ENCODE peak calls at places on chromosomes 12 and 14, in seven cellular contexts. S is fibroblast of pulmonary artery, P is AG10803, G is astrocyte of the spinal cord, A is foreskin fibroblast, J is SK-N-SH, V is left ventricle myocardium inferior. L is an unnamed sample.

GRCh38 chr12:1907652-1908611 is 10.5 kb downstream of the CACNA2D4 start:
- DNase-seq in S (no peak), P (no peak), G (no peak), A (peak; percentile 18), J (no peak), V (no peak), L (peak; percentile 32)

GRCh38 chr12:115064296-115064695 is 380.3 kb upstream of the TBX3 start:
- DNase-seq in S (no peak), P (no peak), G (no peak), A (no peak), J (no peak), V (no peak), L (no peak)

GRCh38 chr12:102569803-102570202 is 89.4 kb upstream of the IGF1 start:
- DNase-seq in S (no peak), P (no peak), G (no peak), A (no peak), J (no peak), V (no peak), L (no peak)

GRCh38 chr14:96583605-96584041 is 81.4 kb downstream of the PAPOLA start:
- DNase-seq in S (no peak), P (no peak), G (no peak), A (no peak), J (no peak), V (no peak), L (no peak)

GRCh38 chr12:112294793-112295192 is 87.4 kb downstream of the HECTD4 start:
- DNase-seq in S (peak; percentile 41), P (peak; percentile 13), G (peak; percentile 15), A (peak; percentile 55), J (no peak), V (no peak), L (peak; percentile 32)

GRCh38 chr12:132024758-132025157 is 75.0 kb downstream of the EP400 start:
- DNase-seq in S (no peak), P (no peak), G (no peak), A (no peak), J (no peak), V (no peak), L (no peak)

GRCh38 chr12:21472197-21472596 is 29.2 kb downstream of the RECQL start:
- DNase-seq in S (no peak), P (no peak), G (no peak), A (no peak), J (no peak), V (no peak), L (no peak)

GRCh38 chr12:106226884-106227640 is 20.8 kb downstream of the CKAP4 start:
- DNase-seq in S (peak; percentile 78), P (peak; percentile 66), G (peak; percentile 54), A (peak; percentile 80), J (peak; percentile 79), V (no peak), L (peak; percentile 70)

GRCh38 chr12:8890313-8891084 is 23.8 kb upstream of the PHC1 start:
- DNase-seq in S (peak; percentile 66), P (peak; percentile 25), G (peak; percentile 54), A (peak; percentile 68), J (peak; percentile 76), V (no peak), L (peak; percentile 72)

GRCh38 chr14:58430156-58430555 is 2.6 kb downstream of the KIAA0586 start:
- DNase-seq in S (peak; percentile 63), P (peak; percentile 17), G (peak; percentile 21), A (peak; percentile 59), J (no peak), V (no peak), L (no peak)

GRCh38 chr14:91511014-91511466 is 930 bp upstream of the PPP4R3A start:
- DNase-seq in S (no peak), P (no peak), G (no peak), A (no peak), J (peak; percentile 40), V (no peak), L (no peak)

GRCh38 chr14:67882973-67883372 is 63.4 kb downstream of the RAD51B start:
- DNase-seq in S (no peak), P (no peak), G (no peak), A (no peak), J (no peak), V (no peak), L (no peak)

GRCh38 chr14:53295985-53296582 is 143.0 kb upstream of the DDHD1 start:
- DNase-seq in S (peak; percentile 63), P (peak; percentile 42), G (peak; percentile 45), A (peak; percentile 74), J (peak; percentile 8), V (no peak), L (peak; percentile 49)

GRCh38 chr12:71792599-71792998 is 37.9 kb downstream of the RAB21 start:
- DNase-seq in S (no peak), P (no peak), G (no peak), A (no peak), J (no peak), V (no peak), L (no peak)

GRCh38 chr14:89337912-89338311 is 79.1 kb downstream of the FOXN3 start:
- DNase-seq in S (peak; percentile 16), P (peak; percentile 35), G (no peak), A (peak; percentile 67), J (no peak), V (no peak), L (no peak)

GRCh38 chr12:124309231-124309630 is 14.3 kb downstream of the RFLNA start:
- DNase-seq in S (no peak), P (no peak), G (no peak), A (no peak), J (no peak), V (no peak), L (no peak)

GRCh38 chr12:3261782-3262359 is 184.7 kb downstream of the TSPAN9 start:
- DNase-seq in S (peak; percentile 45), P (no peak), G (no peak), A (peak; percentile 34), J (no peak), V (no peak), L (no peak)

GRCh38 chr12:112328411-112329124 is 53.7 kb downstream of the HECTD4 start:
- DNase-seq in S (peak; percentile 31), P (peak; percentile 46), G (no peak), A (peak; percentile 38), J (no peak), V (no peak), L (no peak)

GRCh38 chr14:93112891-93113677 is 2.6 kb downstream of the ITPK1 start:
- DNase-seq in S (peak; percentile 88), P (peak; percentile 82), G (peak; percentile 83), A (peak; percentile 90), J (peak; percentile 71), V (peak; percentile 77), L (peak; percentile 87)

GRCh38 chr14:76698191-76698590 is 63.1 kb upstream of the VASH1 start:
- DNase-seq in S (no peak), P (no peak), G (no peak), A (no peak), J (no peak), V (no peak), L (no peak)

GRCh38 chr14:61925043-61925442 is 162.8 kb downstream of the SNAPC1 start:
- DNase-seq in S (peak; percentile 5), P (peak; percentile 34), G (peak; percentile 45), A (peak; percentile 60), J (no peak), V (no peak), L (peak; percentile 41)

GRCh38 chr14:36316131-36316530 is 4.3 kb downstream of the MBIP start:
- DNase-seq in S (no peak), P (no peak), G (no peak), A (no peak), J (no peak), V (no peak), L (peak; percentile 42)

GRCh38 chr12:105431537-105431936 is 101.0 kb downstream of the C12orf75 start:
- DNase-seq in S (no peak), P (no peak), G (no peak), A (no peak), J (no peak), V (no peak), L (no peak)

GRCh38 chr12:18457362-18457761 is 196.0 kb downstream of the PIK3C2G start:
- DNase-seq in S (no peak), P (peak; percentile 15), G (no peak), A (no peak), J (no peak), V (no peak), L (no peak)

GRCh38 chr12:130916251-130916911 is 37.3 kb upstream of the ADGRD1 start:
- DNase-seq in S (peak; percentile 66), P (peak; percentile 61), G (peak; percentile 7), A (peak; percentile 84), J (peak; percentile 82), V (peak; percentile 42), L (peak; percentile 78)

GRCh38 chr14:52951730-52952481 is 1.1 kb upstream of the FERMT2 start:
- DNase-seq in S (peak; percentile 87), P (peak; percentile 81), G (peak; percentile 86), A (peak; percentile 90), J (peak; percentile 68), V (no peak), L (peak; percentile 19)

GRCh38 chr12:46933947-46934346 is 108.2 kb upstream of the SLC38A4 start:
- DNase-seq in S (peak; percentile 81), P (peak; percentile 77), G (peak; percentile 71), A (peak; percentile 80), J (no peak), V (no peak), L (peak; percentile 74)

GRCh38 chr14:61603736-61604135 is 91.6 kb upstream of the HIF1A start:
- DNase-seq in S (no peak), P (peak; percentile 58), G (no peak), A (no peak), J (no peak), V (no peak), L (no peak)

GRCh38 chr12:132255642-132256041 is 73.7 kb downstream of the GALNT9 start:
- DNase-seq in S (no peak), P (no peak), G (no peak), A (no peak), J (no peak), V (no peak), L (no peak)

GRCh38 chr12:30970559-30971202 is 44.1 kb downstream of the TSPAN11 start:
- DNase-seq in S (no peak), P (no peak), G (no peak), A (no peak), J (peak; percentile 77), V (peak; percentile 22), L (peak; percentile 59)

GRCh38 chr14:100783630-100784321 is 42.1 kb upstream of the MEG3 start:
- DNase-seq in S (no peak), P (no peak), G (no peak), A (no peak), J (peak; percentile 84), V (no peak), L (no peak)
- TF ChIP-seq CTCF in S (no peak), P (no peak), G (no peak), A (no peak), J (no peak), V (no peak), L (no peak)

GRCh38 chr14:64973026-64973442 is 898 bp upstream of the RAB15 start:
- DNase-seq in S (no peak), P (no peak), G (no peak), A (no peak), J (no peak), V (no peak), L (no peak)
- H3K4me3 ChIP-seq in S (no peak overlapping the region), P (peak overlapping the region; percentile 7), G (peak overlapping the region; percentile 63), A (no peak overlapping the region), J (peak overlapping the region; percentile 59), V (peak overlapping the region; percentile 86), L (peak overlapping the region; percentile 70)

GRCh38 chr12:15172423-15172822 is 48.8 kb downstream of the RERG start:
- DNase-seq in S (no peak), P (no peak), G (no peak), A (no peak), J (no peak), V (no peak), L (no peak)
- TF ChIP-seq CTCF in S (no peak), P (no peak), G (no peak), A (no peak), J (no peak), V (no peak), L (no peak)

GRCh38 chr12:6374028-6374780 is 1.2 kb downstream of the SCNN1A start:
- DNase-seq in S (no peak), P (no peak), G (no peak), A (no peak), J (no peak), V (no peak), L (no peak)
- H3K4me3 ChIP-seq in S (no peak overlapping the region), P (no peak overlapping the region), G (no peak overlapping the region), A (no peak overlapping the region), J (no peak overlapping the region), V (no peak overlapping the region), L (no peak overlapping the region)

L was measured in A673.